ENCODE peak calls at places on chromosomes 16 and 17, in seven cellular contexts. T, N, Z, W, P, R and G are unnamed samples.

GRCh38 chr16:53754938-53755910 is 51.3 kb downstream of the FTO start:
- DNase-seq in T (no peak), N (peak; percentile 60), Z (no peak), W (no peak), P (no peak), R (no peak), G (no peak)

GRCh38 chr17:77479817-77480508 is 339.2 kb downstream of the SEC14L1 start:
- DNase-seq in T (no peak), N (peak; percentile 34), Z (no peak), W (no peak), P (no peak), R (no peak), G (no peak)

GRCh38 chr16:66948034-66948821 is 12.8 kb upstream of the CES3 start:
- DNase-seq in T (no peak), N (no peak), Z (peak; percentile 53), W (no peak), P (no peak), R (peak; percentile 80), G (no peak)

GRCh38 chr16:89104930-89105571 is 11.4 kb downstream of the ACSF3 start:
- DNase-seq in T (no peak), N (no peak), Z (peak; percentile 13), W (no peak), P (no peak), R (peak; percentile 45), G (no peak)

GRCh38 chr16:51898872-51899271 is 648.1 kb downstream of the TOX3 start:
- DNase-seq in T (no peak), N (peak; percentile 53), Z (no peak), W (no peak), P (no peak), R (no peak), G (no peak)

GRCh38 chr16:57167951-57168350 is 17.9 kb downstream of the PSME3IP1 start:
- DNase-seq in T (peak; percentile 57), N (peak; percentile 83), Z (no peak), W (peak; percentile 61), P (no peak), R (no peak), G (peak; percentile 55)

GRCh38 chr16:48393843-48394703 is 8.9 kb upstream of the SIAH1 start:
- DNase-seq in T (peak; percentile 8), N (peak; percentile 88), Z (no peak), W (peak; percentile 70), P (no peak), R (no peak), G (no peak)

GRCh38 chr17:18951941-18952842 is at the start of gene SLC5A10:
- DNase-seq in T (no peak), N (no peak), Z (no peak), W (no peak), P (no peak), R (peak; percentile 57), G (no peak)

GRCh38 chr17:74850914-74851313 is 8.8 kb downstream of the GRIN2C start:
- DNase-seq in T (no peak), N (no peak), Z (no peak), W (no peak), P (no peak), R (no peak), G (no peak)

GRCh38 chr17:14070344-14071007 is 1.2 kb downstream of the COX10 start:
- DNase-seq in T (no peak), N (no peak), Z (no peak), W (no peak), P (no peak), R (no peak), G (no peak)

GRCh38 chr17:58387834-58388233 is 29.5 kb downstream of the RNF43 start:
- DNase-seq in T (no peak), N (no peak), Z (no peak), W (no peak), P (no peak), R (no peak), G (no peak)

GRCh38 chr17:13786000-13786598 is 184.4 kb upstream of the HS3ST3A1 start:
- DNase-seq in T (peak; percentile 8), N (peak; percentile 76), Z (no peak), W (peak; percentile 29), P (no peak), R (no peak), G (no peak)

GRCh38 chr17:17940451-17940911 is 31.7 kb downstream of the TOM1L2 start:
- DNase-seq in T (no peak), N (peak; percentile 47), Z (no peak), W (peak; percentile 64), P (no peak), R (peak; percentile 9), G (no peak)

GRCh38 chr17:28404812-28405570 is 1.0 kb downstream of the SLC46A1 start:
- DNase-seq in T (no peak), N (no peak), Z (no peak), W (no peak), P (no peak), R (no peak), G (no peak)

GRCh38 chr16:88013091-88013609 is 61.9 kb downstream of the BANP start:
- DNase-seq in T (peak; percentile 36), N (peak; percentile 11), Z (no peak), W (no peak), P (peak; percentile 49), R (no peak), G (no peak)

GRCh38 chr17:15885770-15886169 is 59.2 kb upstream of the ADORA2B start:
- DNase-seq in T (no peak), N (peak; percentile 19), Z (no peak), W (no peak), P (no peak), R (no peak), G (no peak)

GRCh38 chr16:86768231-86768791 is 190.0 kb downstream of the FOXL1 start:
- DNase-seq in T (no peak), N (no peak), Z (no peak), W (no peak), P (no peak), R (no peak), G (no peak)

GRCh38 chr17:73976676-73977521 is 226.6 kb upstream of the RPL38 start:
- DNase-seq in T (no peak), N (no peak), Z (no peak), W (no peak), P (no peak), R (no peak), G (no peak)

GRCh38 chr17:28357901-28358197 is 522 bp upstream of the POLDIP2 start:
- DNase-seq in T (no peak), N (no peak), Z (no peak), W (no peak), P (no peak), R (peak; percentile 11), G (no peak)

GRCh38 chr17:78774956-78775571 is 7.0 kb downstream of the CYTH1 start:
- DNase-seq in T (no peak), N (no peak), Z (peak; percentile 79), W (no peak), P (no peak), R (no peak), G (no peak)

GRCh38 chr16:82580293-82580900 is 46.4 kb upstream of the CDH13 start:
- DNase-seq in T (no peak), N (no peak), Z (no peak), W (peak; percentile 1), P (no peak), R (no peak), G (no peak)

GRCh38 chr16:30923554-30924085 is at the start of gene FBXL19:
- DNase-seq in T (no peak), N (no peak), Z (no peak), W (no peak), P (no peak), R (peak; percentile 80), G (no peak)

GRCh38 chr16:30921459-30921747 is 2.0 kb upstream of the FBXL19 start:
- DNase-seq in T (no peak), N (no peak), Z (no peak), W (no peak), P (no peak), R (no peak), G (no peak)

GRCh38 chr16:30922960-30923535 is 324 bp upstream of the FBXL19 start:
- DNase-seq in T (peak; percentile 99), N (peak; percentile 99), Z (peak; percentile 99), W (peak; percentile 100), P (peak; percentile 99), R (peak; percentile 100), G (peak; percentile 98)

GRCh38 chr16:30921748-30922419 is 1.5 kb upstream of the FBXL19 start:
- DNase-seq in T (peak; percentile 90), N (peak; percentile 88), Z (peak; percentile 80), W (peak; percentile 76), P (peak; percentile 92), R (peak; percentile 97), G (no peak)

GRCh38 chr16:30922420-30922959 is 882 bp upstream of the FBXL19 start:
- DNase-seq in T (peak; percentile 100), N (peak; percentile 99), Z (peak; percentile 100), W (peak; percentile 99), P (peak; percentile 100), R (peak; percentile 100), G (peak; percentile 99)
- H3K4me3 ChIP-seq in T (peak overlapping the region; percentile 95), N (peak overlapping the region; percentile 59), Z (peak overlapping the region; percentile 78), W (peak overlapping the region; percentile 100), P (peak overlapping the region; percentile 85), R (peak overlapping the region; percentile 13), G (peak overlapping the region; percentile 76)

DNA sequence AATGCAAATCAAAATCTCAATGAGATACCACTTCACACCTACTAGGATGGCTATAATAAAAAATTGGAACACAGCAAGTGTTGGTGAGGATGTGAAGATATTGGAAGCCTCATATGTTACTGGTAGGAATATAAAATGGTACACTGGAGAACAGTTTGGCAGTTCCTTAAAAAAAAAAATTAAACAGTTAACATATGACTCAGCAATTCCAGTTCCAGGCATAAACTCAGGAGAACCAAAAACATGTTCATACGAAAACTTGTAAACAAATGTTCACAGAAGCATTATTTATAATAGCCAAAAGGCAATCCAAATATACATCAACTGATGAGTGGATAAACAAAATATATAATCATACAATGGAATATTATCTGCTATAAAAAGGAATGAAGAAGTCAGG is 28.2 kb downstream of the ZNF652 start:
- DNase-seq in T (no peak), N (peak; percentile 62), Z (no peak), W (no peak), P (no peak), R (no peak), G (no peak)
- H3K4me3 ChIP-seq in T (no peak overlapping the region), N (no peak overlapping the region), Z (no peak overlapping the region), W (no peak overlapping the region), P (no peak overlapping the region), R (no peak overlapping the region), G (no peak overlapping the region)

DNA sequence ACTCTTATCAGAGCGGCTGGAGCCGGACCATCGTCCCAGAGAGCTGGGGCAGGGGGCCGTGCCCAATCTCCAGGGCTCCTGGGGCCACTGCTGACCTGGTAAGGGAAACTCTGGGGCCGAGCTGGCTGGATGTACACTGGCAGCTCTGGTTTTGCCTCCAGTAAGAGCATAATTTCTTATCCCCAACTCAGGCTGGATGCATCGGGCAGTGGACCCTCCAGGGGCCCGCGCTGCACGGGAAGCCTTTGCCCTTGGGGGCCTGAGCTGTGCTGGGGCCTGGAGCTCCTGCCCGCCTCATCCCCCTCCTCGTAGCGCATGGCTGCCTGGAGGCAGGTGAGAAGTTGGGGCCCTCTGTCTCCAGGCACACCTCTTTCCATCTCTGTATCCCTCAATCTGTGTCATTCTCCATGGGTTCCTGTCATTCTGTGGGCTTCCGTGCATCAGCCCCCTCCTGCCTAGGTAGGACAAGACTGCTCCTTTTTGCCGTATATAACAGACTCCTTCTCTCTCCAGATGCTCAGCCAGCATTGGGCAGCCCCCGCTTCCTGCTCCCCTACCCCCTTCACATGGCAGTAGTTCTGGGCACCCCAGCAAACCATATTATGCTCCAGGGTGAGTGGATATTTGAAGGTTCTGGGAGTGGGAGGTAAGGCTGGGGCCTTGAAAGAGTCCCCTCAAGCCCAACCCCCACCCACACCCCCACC is 9.4 kb upstream of the TMEM88 start:
- DNase-seq in T (no peak), N (no peak), Z (no peak), W (no peak), P (peak; percentile 47), R (peak; percentile 70), G (no peak)
- H3K4me3 ChIP-seq in T (peak overlapping the region; percentile 78), N (no peak overlapping the region), Z (peak overlapping the region; percentile 89), W (peak overlapping the region; percentile 83), P (peak overlapping the region; percentile 88), R (no peak overlapping the region), G (peak overlapping the region; percentile 72)

GRCh38 chr17:64632606-64633005 is 29.5 kb downstream of the SMURF2 start:
- DNase-seq in T (no peak), N (peak; percentile 59), Z (no peak), W (no peak), P (no peak), R (no peak), G (no peak)
- H3K4me3 ChIP-seq in T (no peak overlapping the region), N (no peak overlapping the region), Z (no peak overlapping the region), W (no peak overlapping the region), P (no peak overlapping the region), R (no peak overlapping the region), G (no peak overlapping the region)